ENCODE peak calls at places on chromosomes 4 and X, in six cellular contexts. O is upper lobe of left lung, X is HCT116, V is suprapubic skin, F is transverse colon, Z is GM23338. R is an unnamed sample. For H3K4me1, the result is how much of the 10 kb centered on the place peaks cover.

GRCh38 chr4:112189754-112190153 is 41.8 kb upstream of the AP1AR start:
- DNase-seq in O (no peak), X (no peak), V (no peak), F (no peak), Z (peak), R (no peak)

GRCh38 chr4:149296503-149296902 is 519.1 kb downstream of the IQCM start:
- DNase-seq in O (no peak), X (no peak), V (no peak), F (no peak), Z (peak), R (no peak)

GRCh38 chr4:89837385-89837995 is 529 bp upstream of the SNCA start:
- DNase-seq in O (no peak), X (no peak), V (no peak), F (no peak), Z (no peak), R (no peak)

GRCh38 chr4:132071815-132072214 is 1077.3 kb upstream of the PCDH10 start:
- DNase-seq in O (no peak), X (no peak), V (no peak), F (no peak), Z (no peak), R (no peak)

GRCh38 chr4:106583108-106583507 is 214.5 kb upstream of the GIMD1 start:
- DNase-seq in O (no peak), X (no peak), V (no peak), F (no peak), Z (no peak), R (no peak)

GRCh38 chrX:103253608-103254007 is 1.3 kb downstream of the TCEAL8 start:
- DNase-seq in O (no peak), X (no peak), V (no peak), F (no peak), Z (no peak), R (no peak)

GRCh38 chr4:42123071-42123644 is 29.3 kb downstream of the BEND4 start:
- DNase-seq in O (no peak), X (no peak), V (no peak), F (no peak), Z (no peak), R (no peak)

GRCh38 chr4:77194989-77195388 is 38.0 kb downstream of the CCNG2 start:
- DNase-seq in O (no peak), X (no peak), V (no peak), F (no peak), Z (no peak), R (no peak)

GRCh38 chr4:74267998-74268606 is 40.2 kb upstream of the EPGN start:
- DNase-seq in O (no peak), X (peak), V (no peak), F (no peak), Z (no peak), R (no peak)

GRCh38 chr4:42452823-42453222 is 55.5 kb downstream of the SHISA3 start:
- DNase-seq in O (no peak), X (no peak), V (no peak), F (no peak), Z (no peak), R (no peak)

GRCh38 chr4:109811707-109812106 is 3.9 kb upstream of the GAR1 start:
- DNase-seq in O (no peak), X (no peak), V (no peak), F (no peak), Z (no peak), R (no peak)
- TF ChIP-seq CTCF in O (no peak), X (no peak), V (no peak), F (no peak), Z (no peak), R (no peak)

DNA sequence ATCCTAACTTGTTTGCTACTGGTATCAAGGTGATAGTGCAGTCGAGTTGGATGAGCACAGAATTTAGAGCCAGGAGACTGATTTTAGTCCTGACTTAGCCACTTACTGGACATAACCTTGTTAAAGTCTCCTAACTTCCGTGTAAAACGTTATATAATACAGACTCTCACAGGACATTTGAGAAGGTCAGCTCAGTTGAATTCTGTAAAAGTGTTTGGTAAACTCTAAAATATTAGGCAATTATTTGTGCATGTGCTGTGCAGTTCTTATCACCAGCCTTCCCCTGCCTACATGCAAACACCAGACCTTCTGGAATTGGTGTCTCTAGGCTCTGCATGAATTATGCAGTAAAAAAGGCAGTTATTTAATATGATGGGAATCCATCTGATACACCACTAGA is 45.4 kb downstream of the FNIP2 start:
- DNase-seq in O (no peak), X (no peak), V (no peak), F (no peak), Z (no peak), R (no peak)
- H3K4me1 ChIP-seq in O (half or more), X (under half), V (half or more), F (half or more), Z (under half), R (under half)

GRCh38 chr4:56762484-56763250 is 58.8 kb downstream of the SPINK2 start:
- DNase-seq in O (no peak), X (no peak), V (no peak), F (no peak), Z (no peak), R (no peak)
- TF ChIP-seq POLR2AphosphoS5 in O (no peak), X (no peak), V (no peak), F (no peak), Z (no peak), R (no peak)

GRCh38 chrX:13658602-13659001 is 5.7 kb downstream of the TCEANC start:
- DNase-seq in O (no peak), X (peak), V (no peak), F (no peak), Z (peak), R (no peak)
- TF ChIP-seq CTCF in O (peak), X (peak), V (peak), F (peak), Z (peak), R (peak)

GRCh38 chr4:1213336-1213995 is 35.5 kb downstream of the CTBP1 start:
- DNase-seq in O (no peak), X (no peak), V (no peak), F (no peak), Z (no peak), R (no peak)
- H3K4me1 ChIP-seq in O (half or more), X (under half), V (half or more), F (under half), Z (under half), R (under half)

DNA sequence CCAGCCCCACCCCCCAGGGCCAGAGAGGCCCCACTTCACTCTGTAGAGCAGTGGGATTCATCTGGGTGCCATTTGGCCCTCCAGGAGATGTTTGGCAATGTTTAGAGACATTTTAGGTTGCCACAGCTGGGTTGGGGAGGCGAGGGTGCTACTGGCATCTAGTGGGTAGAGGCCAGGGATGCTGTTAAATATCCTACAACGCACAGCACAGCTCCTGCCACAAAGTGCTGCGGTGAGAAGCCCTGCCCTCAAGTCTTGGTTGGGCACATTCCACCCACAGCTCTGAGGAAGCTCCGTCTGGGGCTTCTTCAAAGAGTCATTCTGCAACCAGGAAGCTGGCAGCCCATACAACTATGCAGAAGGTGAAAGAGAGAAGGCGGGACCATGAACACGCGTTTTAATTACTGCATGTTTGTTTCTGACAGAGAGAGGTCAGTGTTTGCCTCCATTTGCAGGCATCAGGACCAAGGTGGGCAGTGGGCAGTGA is 48.1 kb upstream of the FAM9C start:
- DNase-seq in O (peak), X (no peak), V (no peak), F (peak), Z (no peak), R (peak)
- TF ChIP-seq POLR2AphosphoS5 in O (no peak), X (no peak), V (no peak), F (peak), Z (no peak), R (no peak)

GRCh38 chr4:35939746-35940145 is 304.6 kb downstream of the ARAP2 start:
- DNase-seq in O (no peak), X (no peak), V (no peak), F (no peak), Z (no peak), R (no peak)

GRCh38 chr4:35934370-35934981 is 309.8 kb downstream of the ARAP2 start:
- DNase-seq in O (no peak), X (peak), V (no peak), F (no peak), Z (peak), R (no peak)
- TF ChIP-seq CTCF in O (peak), X (peak), V (peak), F (peak), Z (no peak), R (peak)

DNA sequence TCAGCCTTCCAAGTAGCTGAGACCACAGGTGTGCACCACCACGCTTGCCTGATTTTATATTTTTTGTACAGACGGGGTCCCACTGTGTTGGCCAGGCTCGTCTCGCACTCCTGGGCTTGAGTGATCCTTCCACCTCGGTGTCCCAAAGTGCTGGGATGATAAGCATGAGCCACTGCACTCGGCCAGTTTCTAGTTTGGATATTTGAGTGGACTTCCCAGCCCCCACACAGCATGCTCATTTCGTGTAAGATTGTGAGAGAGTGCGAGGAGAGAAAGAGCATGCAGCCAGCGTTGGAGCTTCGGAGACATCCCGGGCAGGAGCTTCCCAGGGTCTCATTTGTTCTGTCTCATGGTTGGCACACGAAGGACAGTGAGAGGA is 31.8 kb downstream of the ARSD start:
- DNase-seq in O (peak), X (no peak), V (no peak), F (no peak), Z (no peak), R (no peak)
- H3K4me1 ChIP-seq in O (under half), X (under half), V (under half), F (under half), Z (under half), R (under half)

GRCh38 chrX:37378830-37379229 is 29.7 kb downstream of the PRRG1 start:
- DNase-seq in O (no peak), X (no peak), V (no peak), F (no peak), Z (no peak), R (no peak)
- TF ChIP-seq POLR2AphosphoS5 in O (no peak), X (no peak), V (no peak), F (no peak), Z (no peak), R (no peak)

DNA sequence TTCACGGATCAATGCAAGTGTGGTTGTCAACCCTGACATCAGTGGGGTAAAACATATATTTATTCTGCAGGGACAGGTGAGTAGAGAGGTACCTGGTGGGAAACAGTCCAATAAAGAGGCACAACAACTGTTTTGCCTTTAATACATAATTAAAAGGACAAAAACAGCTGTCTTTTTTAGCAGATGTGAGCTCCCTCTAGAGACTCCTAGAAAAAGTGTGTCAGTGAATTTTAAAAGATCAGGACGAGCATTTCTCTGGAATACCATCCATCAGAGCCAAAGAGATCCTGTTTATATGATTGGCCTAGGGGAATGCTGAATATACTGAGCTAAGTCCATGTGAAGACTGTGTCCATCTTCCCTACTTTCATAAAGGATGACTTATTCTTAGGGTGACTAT is 58.3 kb downstream of the TMEM144 start:
- DNase-seq in O (no peak), X (no peak), V (no peak), F (no peak), Z (peak), R (no peak)
- TF ChIP-seq CTCF in O (no peak), X (peak), V (no peak), F (no peak), Z (no peak), R (no peak)